ENCODE peak calls at places on chromosomes 4 and X, in nine cellular contexts. J is OCI-LY7, S is pancreas, I is GM23248, L is Peyer's patch, A is IMR-90, Y is mammary epithelial cell, U is colonic mucosa, Q is hepatocyte. V is an unnamed sample. For H3K4me1, the result is how much of the 10 kb centered on the place peaks cover.

GRCh38 chrX:57481514-57481913 is 110.3 kb upstream of the ZXDB start:
- DNase-seq in J (no peak), S (peak), I (no peak), L (no peak), A (no peak), Y (no peak), U (no peak), Q (no peak), V (no peak)

GRCh38 chrX:41442824-41443560 is 4.2 kb upstream of the NYX start:
- DNase-seq in J (peak), S (no peak), I (no peak), L (no peak), A (no peak), Y (no peak), U (no peak), Q (no peak), V (no peak)

GRCh38 chrX:66130469-66130868 is 33.6 kb upstream of the HEPH start:
- DNase-seq in J (no peak), S (no peak), I (no peak), L (no peak), A (no peak), Y (no peak), U (no peak), Q (no peak), V (no peak)

GRCh38 chr4:14545796-14546195 is 456.5 kb upstream of the CPEB2 start:
- DNase-seq in J (no peak), S (no peak), I (no peak), L (no peak), A (no peak), Y (no peak), U (no peak), Q (no peak), V (no peak)

GRCh38 chr4:79198886-79199591 is 126.8 kb downstream of the NAA11 start:
- DNase-seq in J (no peak), S (no peak), I (no peak), L (no peak), A (no peak), Y (no peak), U (no peak), Q (no peak), V (no peak)

GRCh38 chr4:4912155-4912554 is 52.7 kb downstream of the MSX1 start:
- DNase-seq in J (no peak), S (no peak), I (peak), L (no peak), A (no peak), Y (no peak), U (no peak), Q (no peak), V (no peak)

GRCh38 chrX:20432048-20432447 is 165.3 kb upstream of the RPS6KA3 start:
- DNase-seq in J (no peak), S (no peak), I (peak), L (no peak), A (peak), Y (no peak), U (no peak), Q (no peak), V (no peak)

GRCh38 chr4:47824844-47825243 is 13.0 kb downstream of the CORIN start:
- DNase-seq in J (no peak), S (no peak), I (no peak), L (no peak), A (no peak), Y (no peak), U (no peak), Q (peak), V (no peak)

GRCh38 chrX:115642895-115643530 is 82.0 kb downstream of the PLS3 start:
- DNase-seq in J (peak), S (no peak), I (peak), L (no peak), A (peak), Y (peak), U (peak), Q (peak), V (no peak)

GRCh38 chr4:141158219-141158618 is 24.9 kb upstream of the RNF150 start:
- DNase-seq in J (peak), S (no peak), I (peak), L (no peak), A (peak), Y (no peak), U (no peak), Q (peak), V (no peak)

GRCh38 chr4:41880840-41881831 is 54.1 kb upstream of the TMEM33 start:
- DNase-seq in J (no peak), S (peak), I (peak), L (no peak), A (no peak), Y (no peak), U (no peak), Q (no peak), V (no peak)
- H3K4me3 ChIP-seq in J (no peak), S (peak), I (peak), L (peak), A (no peak), Y (no peak), U (peak), Q (peak), V (peak)

DNA sequence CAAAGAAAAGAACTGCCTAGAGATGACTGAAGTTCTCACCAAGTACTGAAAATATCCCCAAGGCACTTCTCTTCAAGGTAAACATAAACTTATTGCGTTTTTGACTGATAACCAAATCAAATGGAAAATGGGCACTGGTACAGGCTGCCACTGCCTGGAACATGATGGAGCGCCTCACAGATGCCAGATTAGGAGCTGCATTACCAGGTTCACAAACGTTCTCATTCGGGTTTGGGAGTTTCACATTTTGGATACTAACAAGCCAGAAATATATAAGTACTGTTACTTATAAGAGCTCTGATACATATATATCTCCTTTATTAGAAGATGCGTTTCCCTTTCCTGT is 141.2 kb downstream of the CBR4 start:
- DNase-seq in J (no peak), S (no peak), I (no peak), L (no peak), A (no peak), Y (no peak), U (no peak), Q (no peak), V (no peak)
- H3K4me1 ChIP-seq in J (under half), S (under half), I (half or more), L (under half), A (under half), Y (under half), U (under half), Q (under half), V (under half)

GRCh38 chrX:148611993-148612392 is 111.6 kb downstream of the AFF2 start:
- DNase-seq in J (no peak), S (no peak), I (no peak), L (no peak), A (no peak), Y (no peak), U (no peak), Q (no peak), V (no peak)
- H3K27ac ChIP-seq in J (peak), S (no peak), I (no peak), L (no peak), A (no peak), Y (no peak), U (no peak), Q (no peak), V (no peak)

DNA sequence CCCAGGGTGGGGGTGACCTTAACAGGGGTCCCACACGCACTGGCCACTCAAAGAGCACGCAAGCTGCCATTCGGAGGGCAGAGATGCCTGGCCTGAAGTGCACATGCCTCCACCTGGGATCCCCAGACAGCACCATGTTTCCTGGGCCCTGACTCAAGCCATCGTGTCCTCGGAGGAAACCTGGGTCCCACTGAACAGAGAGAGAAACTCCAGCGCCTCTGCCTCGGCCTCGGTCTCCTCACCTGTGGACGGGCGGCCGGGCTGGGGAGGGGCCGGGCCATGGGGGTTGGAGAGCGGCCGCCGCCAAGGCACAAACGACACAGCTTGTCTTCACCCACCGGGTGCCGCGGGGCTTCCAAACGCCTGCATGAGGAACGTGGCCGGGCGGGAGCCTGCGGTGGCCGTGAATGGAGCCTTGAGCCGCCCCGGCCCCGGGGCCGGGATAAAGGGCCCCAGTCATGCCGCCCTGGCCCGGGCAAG is 30.0 kb upstream of the FGFR3 start:
- DNase-seq in J (no peak), S (no peak), I (no peak), L (no peak), A (no peak), Y (no peak), U (no peak), Q (no peak), V (no peak)
- H3K4me3 ChIP-seq in J (no peak), S (no peak), I (no peak), L (peak), A (no peak), Y (no peak), U (no peak), Q (no peak), V (no peak)

GRCh38 chr4:30821891-30822612 is 101.9 kb downstream of the PCDH7 start:
- DNase-seq in J (no peak), S (no peak), I (peak), L (no peak), A (peak), Y (peak), U (no peak), Q (no peak), V (no peak)
- H3K4me1 ChIP-seq in J (under half), S (under half), I (under half), L (under half), A (under half), Y (under half), U (under half), Q (under half), V (under half)

GRCh38 chr4:36351082-36351666 is 69.8 kb downstream of the DTHD1 start:
- DNase-seq in J (peak), S (no peak), I (peak), L (peak), A (peak), Y (peak), U (peak), Q (peak), V (no peak)

GRCh38 chr4:36348403-36348938 is 67.1 kb downstream of the DTHD1 start:
- DNase-seq in J (peak), S (no peak), I (no peak), L (no peak), A (no peak), Y (no peak), U (no peak), Q (peak), V (no peak)

GRCh38 chr4:36349904-36350554 is 68.6 kb downstream of the DTHD1 start:
- DNase-seq in J (no peak), S (no peak), I (no peak), L (no peak), A (no peak), Y (no peak), U (no peak), Q (no peak), V (no peak)
- H3K27ac ChIP-seq in J (no peak), S (no peak), I (no peak), L (no peak), A (no peak), Y (no peak), U (no peak), Q (no peak), V (no peak)

DNA sequence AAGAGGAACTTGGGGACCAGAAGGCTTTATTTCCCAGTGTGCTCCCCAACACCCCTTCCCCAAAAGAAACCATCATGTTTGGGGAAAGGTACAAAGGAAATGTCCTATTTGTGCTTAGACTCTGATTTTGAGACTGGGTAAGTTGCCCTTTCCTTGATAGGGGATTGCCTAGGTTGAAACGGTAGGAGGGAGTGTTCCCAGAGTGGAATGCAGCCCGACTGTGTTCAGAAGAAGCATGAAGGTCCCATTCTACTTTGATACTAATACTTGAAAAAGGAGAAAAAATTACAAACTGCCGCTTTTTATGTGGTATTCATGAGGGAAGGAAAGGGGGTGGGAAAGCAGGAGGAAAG is 32.4 kb upstream of the TMEM131L start:
- DNase-seq in J (no peak), S (no peak), I (no peak), L (no peak), A (no peak), Y (no peak), U (no peak), Q (no peak), V (no peak)
- H3K4me3 ChIP-seq in J (peak), S (peak), I (no peak), L (no peak), A (no peak), Y (no peak), U (no peak), Q (no peak), V (no peak)

V was measured in kidney.